ENCODE peak calls at places on chromosomes 4 and X, in nine cellular contexts. O, L, M, Y, S, T, X, E and F are unnamed samples.
A peak's percentile ranks its signal among the peaks of the same experiment; 100 is the strongest.

GRCh38 chr4:10697071-10697470 is 12.5 kb upstream of the CLNK start:
- DNase-seq in X (no peak), L (no peak), S (no peak), Y (no peak), T (no peak), O (no peak), M (no peak), E (no peak), F (no peak)

GRCh38 chr4:14180983-14181601 is 553.6 kb upstream of the BOD1L1 start:
- DNase-seq in L (no peak), E (no peak), X (peak; percentile 13), Y (peak; percentile 91), S (no peak), M (no peak), O (peak; percentile 20), T (peak; percentile 17), F (no peak)

GRCh38 chr4:81421346-81422218 is 50.1 kb downstream of the RASGEF1B start:
- DNase-seq in E (peak; percentile 76), M (no peak), Y (peak; percentile 89), T (no peak), X (peak; percentile 95), O (peak; percentile 52), S (no peak), L (no peak), F (peak; percentile 57)

GRCh38 chr4:139528377-139529005 is 27.5 kb downstream of the SETD7 start:
- DNase-seq in Y (no peak), M (peak; percentile 84), X (peak; percentile 61), L (peak; percentile 16), T (peak; percentile 91), S (no peak), O (peak; percentile 87), E (peak; percentile 29), F (no peak)

GRCh38 chr4:47577779-47578553 is 92.9 kb downstream of the ATP10D start:
- DNase-seq in E (no peak), O (peak; percentile 88), Y (no peak), S (no peak), T (peak; percentile 53), X (no peak), L (no peak), M (no peak), F (no peak)

GRCh38 chr4:47118192-47118879 is 87.0 kb downstream of the GABRB1 start:
- DNase-seq in S (no peak), X (no peak), M (no peak), T (no peak), E (no peak), O (no peak), L (no peak), Y (no peak), F (no peak)

GRCh38 chrX:12685541-12685940 is 105.7 kb upstream of the PRPS2 start:
- DNase-seq in S (no peak), Y (peak; percentile 26), X (peak; percentile 42), L (no peak), T (no peak), O (no peak), E (no peak), M (no peak), F (no peak)

GRCh38 chr4:83216856-83217683 is 67.5 kb downstream of the COQ2 start:
- DNase-seq in O (no peak), E (no peak), T (no peak), S (no peak), Y (no peak), M (no peak), L (no peak), X (no peak), F (no peak)

GRCh38 chr4:163651761-163652160 is 157.3 kb downstream of the TMA16 start:
- DNase-seq in X (no peak), T (no peak), M (no peak), Y (no peak), L (no peak), E (no peak), S (no peak), O (no peak), F (no peak)

GRCh38 chr4:9989918-9990635 is 31.2 kb downstream of the SLC2A9 start:
- DNase-seq in T (no peak), S (no peak), L (no peak), O (no peak), M (no peak), X (no peak), E (no peak), Y (no peak), F (no peak)

GRCh38 chrX:40091691-40092421 is 5.9 kb downstream of the BCOR start:
- DNase-seq in E (peak; percentile 68), O (no peak), X (no peak), T (no peak), S (no peak), M (no peak), L (no peak), Y (no peak), F (no peak)

GRCh38 chr4:14552119-14552518 is 450.2 kb upstream of the CPEB2 start:
- DNase-seq in E (no peak), S (no peak), Y (no peak), M (no peak), X (no peak), T (no peak), O (no peak), L (no peak), F (no peak)

GRCh38 chr4:123398803-123399637 is 2.4 kb downstream of the SPRY1 start:
- DNase-seq in E (peak; percentile 78), Y (peak; percentile 57), T (peak; percentile 62), X (peak; percentile 68), L (peak; percentile 51), O (peak; percentile 78), S (peak; percentile 75), M (no peak), F (peak; percentile 58)

GRCh38 chrX:41027388-41027787 is 57.9 kb upstream of the USP9X start:
- DNase-seq in E (no peak), M (peak; percentile 61), S (no peak), Y (peak; percentile 54), L (no peak), T (peak; percentile 48), X (peak; percentile 53), O (peak; percentile 55), F (no peak)

GRCh38 chr4:80812145-80812544 is 218.4 kb upstream of the BMP3 start:
- DNase-seq in Y (no peak), E (no peak), O (no peak), S (no peak), X (no peak), L (no peak), M (no peak), T (no peak), F (peak; percentile 45)

DNA sequence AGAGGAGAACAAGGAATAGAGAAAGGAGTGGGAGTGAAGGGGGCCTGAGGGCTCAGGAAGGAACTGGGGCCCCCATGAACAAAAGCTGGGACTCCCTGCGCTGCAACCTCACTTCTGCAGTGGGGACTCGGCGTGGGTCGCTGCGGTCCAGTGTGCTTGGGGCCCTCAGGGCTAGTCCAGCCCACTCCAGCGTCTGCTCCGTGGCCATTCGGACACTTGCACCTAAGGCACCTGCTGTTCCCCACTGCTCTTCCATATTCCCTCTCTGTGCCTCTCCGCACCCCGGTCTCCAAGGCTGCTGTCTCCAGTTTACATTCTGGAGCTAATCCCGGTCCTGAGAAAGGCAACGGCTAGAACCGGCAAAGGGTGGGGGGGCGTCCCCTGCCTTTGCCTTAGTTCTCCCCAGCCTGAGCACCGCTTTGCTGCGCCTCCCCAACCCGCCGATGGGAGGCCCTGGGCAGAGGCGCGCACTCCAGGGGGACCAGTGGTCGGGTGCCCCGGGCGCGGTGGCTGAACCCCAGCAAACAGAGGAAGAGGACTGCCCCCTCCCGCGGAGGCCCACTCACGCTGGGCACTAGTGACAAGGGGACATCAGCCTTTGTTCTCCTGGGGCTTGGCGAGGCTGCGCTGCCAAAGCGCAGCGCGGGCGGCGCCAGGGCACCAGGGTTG is 327.7 kb upstream of the F9 start:
- DNase-seq in S (no peak), E (no peak), Y (no peak), T (no peak), X (no peak), O (no peak), L (no peak), M (no peak), F (no peak)
- H3K4me3 ChIP-seq in S (no peak overlapping the region), E (no peak overlapping the region), Y (peak overlapping the region; percentile 40), T (no peak overlapping the region), X (no peak overlapping the region), O (no peak overlapping the region), L (no peak overlapping the region), M (no peak overlapping the region), F (no peak overlapping the region)

GRCh38 chr4:55157559-55158277 is 32.3 kb upstream of the KDR start:
- DNase-seq in Y (no peak), O (no peak), X (no peak), M (no peak), E (no peak), S (no peak), T (no peak), L (no peak), F (no peak)
- H3K4me3 ChIP-seq in Y (no peak overlapping the region), O (peak overlapping the region; percentile 26), X (peak overlapping the region; percentile 9), M (no peak overlapping the region), E (no peak overlapping the region), S (no peak overlapping the region), T (no peak overlapping the region), L (no peak overlapping the region), F (no peak overlapping the region)

GRCh38 chr4:8438743-8439142 is 1.8 kb downstream of the ACOX3 start:
- DNase-seq in M (no peak), O (no peak), S (no peak), E (no peak), X (no peak), Y (no peak), T (no peak), L (no peak), F (no peak)
- H3K4me3 ChIP-seq in M (no peak overlapping the region), O (no peak overlapping the region), S (no peak overlapping the region), E (no peak overlapping the region), X (no peak overlapping the region), Y (peak overlapping the region; percentile 29), T (no peak overlapping the region), L (no peak overlapping the region), F (peak overlapping the region; percentile 98)

GRCh38 chrX:97267376-97267775 is 383.7 kb downstream of the RPA4 start:
- DNase-seq in Y (no peak), M (no peak), T (peak; percentile 2), L (no peak), S (no peak), E (no peak), X (peak; percentile 20), O (peak; percentile 1), F (no peak)

GRCh38 chrX:97260679-97261078 is 377.0 kb downstream of the RPA4 start:
- DNase-seq in X (no peak), E (no peak), L (no peak), M (no peak), T (no peak), S (no peak), O (no peak), Y (peak; percentile 41), F (no peak)

GRCh38 chrX:97267916-97268680 is 384.4 kb downstream of the RPA4 start:
- DNase-seq in T (no peak), Y (no peak), L (no peak), X (no peak), E (no peak), M (peak; percentile 1), O (peak; percentile 29), S (no peak), F (no peak)

DNA sequence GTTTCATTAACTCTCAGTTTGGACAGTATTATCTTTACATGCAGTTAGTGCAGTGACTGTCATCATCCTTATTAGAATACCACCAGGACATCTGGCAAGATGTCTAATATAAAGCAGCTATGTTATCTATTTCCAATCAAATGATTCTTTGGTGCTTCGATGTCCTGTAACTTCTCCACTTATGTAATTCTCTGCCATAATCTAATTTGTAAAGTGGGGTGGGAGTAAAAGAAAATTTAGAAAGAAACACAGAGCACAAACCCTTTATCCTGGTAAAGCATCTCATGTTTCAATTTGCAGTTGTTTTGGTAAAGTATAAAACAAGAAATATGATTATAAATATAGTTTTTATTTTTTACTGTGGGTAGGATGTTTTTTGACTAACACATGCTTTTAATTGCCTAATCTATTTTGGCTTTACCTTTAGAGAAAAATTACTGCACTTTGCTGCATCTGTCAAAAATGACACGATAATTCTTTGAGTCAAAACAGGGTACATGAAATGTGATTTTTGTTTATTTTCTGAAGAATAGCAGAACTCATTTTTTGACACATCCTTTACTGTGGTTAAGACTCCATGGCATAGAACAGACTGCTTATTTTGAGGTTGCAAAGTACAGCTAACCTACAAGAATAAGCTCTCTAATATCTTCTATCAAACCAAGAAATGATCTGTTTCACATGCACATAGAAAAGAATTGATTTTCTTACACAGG is 382.9 kb downstream of the RPA4 start:
- DNase-seq in T (no peak), S (no peak), X (no peak), E (no peak), O (no peak), Y (no peak), M (no peak), L (no peak), F (no peak)
- H3K4me3 ChIP-seq in T (no peak overlapping the region), S (no peak overlapping the region), X (no peak overlapping the region), E (no peak overlapping the region), O (no peak overlapping the region), Y (no peak overlapping the region), M (no peak overlapping the region), L (no peak overlapping the region), F (no peak overlapping the region)